ENCODE peak calls at places on chromosomes 3 and 15, in seven cellular contexts. W is fibroblast of lung, Y is uterus, R is OCI-LY7, Z is A673, L is A549, Q is Panc1. K is an unnamed sample.

GRCh38 chr3:99638244-99638948 is at the start of gene COL8A1:
- DNase-seq in L (no peak), Q (no peak), R (no peak), Z (peak; percentile 29), W (peak; percentile 79), Y (peak; percentile 61), K (peak; percentile 67)

GRCh38 chr3:94256888-94257813 is 194.3 kb downstream of the NSUN3 start:
- DNase-seq in W (no peak), Y (no peak), R (no peak), Q (no peak), Z (no peak), L (no peak), K (no peak)

GRCh38 chr3:123321806-123322205 is 120.1 kb downstream of the SEC22A start:
- DNase-seq in W (no peak), R (no peak), L (no peak), Q (no peak), Y (no peak), Z (no peak), K (no peak)

GRCh38 chr3:61574854-61575253 is 13.5 kb downstream of the PTPRG start:
- DNase-seq in R (no peak), Q (no peak), Z (no peak), L (no peak), W (peak; percentile 100), Y (no peak), K (no peak)

GRCh38 chr3:13051066-13051465 is 22.2 kb downstream of the IQSEC1 start:
- DNase-seq in Y (no peak), L (no peak), Q (no peak), R (no peak), W (no peak), Z (no peak), K (no peak)

GRCh38 chr3:197023241-197023997 is 6.2 kb downstream of the MELTF start:
- DNase-seq in Q (no peak), R (peak; percentile 82), Y (no peak), W (no peak), L (no peak), Z (no peak), K (no peak)

GRCh38 chr15:26864664-26865191 is 2.1 kb upstream of the GABRA5 start:
- DNase-seq in Z (peak; percentile 27), R (peak; percentile 32), Y (no peak), L (peak; percentile 85), Q (no peak), W (peak; percentile 58), K (no peak)

GRCh38 chr3:151707216-151707615 is 26.5 kb upstream of the AADACL2 start:
- DNase-seq in Y (no peak), W (peak; percentile 10), Z (no peak), L (no peak), R (no peak), Q (no peak), K (no peak)

GRCh38 chr15:33584797-33585196 is 274.0 kb downstream of the RYR3 start:
- DNase-seq in Z (no peak), Y (peak; percentile 22), R (no peak), Q (peak; percentile 7), L (peak; percentile 41), W (peak; percentile 6), K (no peak)

GRCh38 chr3:159672728-159673471 is 315.7 kb upstream of the IL12A start:
- DNase-seq in Q (no peak), W (no peak), R (no peak), Z (no peak), Y (no peak), L (peak; percentile 16), K (no peak)
- TF ChIP-seq CTCF in Q (no peak), W (no peak), R (no peak), Z (no peak), Y (no peak), L (no peak), K (no peak)

GRCh38 chr3:143217283-143217682 is 97.7 kb downstream of the CHST2 start:
- DNase-seq in Y (no peak), R (no peak), L (no peak), W (no peak), Z (no peak), Q (no peak), K (no peak)

GRCh38 chr3:143216709-143217182 is 97.2 kb downstream of the CHST2 start:
- DNase-seq in W (peak; percentile 22), R (peak; percentile 24), L (no peak), Q (no peak), Z (no peak), Y (no peak), K (no peak)

GRCh38 chr3:143220745-143221144 is 101.2 kb downstream of the CHST2 start:
- DNase-seq in L (no peak), Q (no peak), W (no peak), R (peak; percentile 82), Z (no peak), Y (no peak), K (no peak)

GRCh38 chr3:143221446-143221845 is 101.9 kb downstream of the CHST2 start:
- DNase-seq in L (no peak), Q (no peak), W (no peak), Y (no peak), Z (no peak), R (no peak), K (no peak)

DNA sequence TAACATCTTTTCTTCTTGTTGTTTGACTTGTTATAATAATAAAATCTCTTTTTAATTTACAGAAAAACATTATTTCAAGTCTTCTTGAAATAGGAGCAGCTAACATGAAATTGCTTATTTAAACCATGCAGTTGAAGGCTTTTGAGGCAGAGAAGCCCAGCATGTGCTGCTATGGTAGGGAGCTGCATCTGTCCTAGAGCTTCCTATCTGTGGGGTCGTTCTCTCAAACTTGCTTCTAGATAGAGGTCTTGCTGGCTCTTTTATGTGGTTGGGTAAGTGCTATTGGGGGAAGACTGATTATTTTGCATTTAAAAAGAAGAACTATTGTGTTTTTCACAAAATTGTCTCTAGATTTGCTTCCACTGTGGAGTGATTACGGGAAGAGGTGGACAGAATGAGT is 98.6 kb downstream of the CHST2 start:
- DNase-seq in Z (no peak), Y (no peak), Q (no peak), R (peak; percentile 37), L (no peak), W (no peak), K (no peak)
- H3K4me1 ChIP-seq in Z (no peaks in the 10 kb centered on the region), Y (no peaks in the 10 kb centered on the region), Q (no peaks in the 10 kb centered on the region), R (peaks cover 56% of the 10 kb centered on the region), L (no peaks in the 10 kb centered on the region), W (no peaks in the 10 kb centered on the region), K (no peaks in the 10 kb centered on the region)

GRCh38 chr3:2511356-2511755 is 412.7 kb downstream of the CNTN4 start:
- DNase-seq in Z (peak; percentile 32), Q (no peak), W (no peak), R (no peak), L (no peak), Y (no peak), K (peak; percentile 27)
- H3K4me3 ChIP-seq in Z (no peak overlapping the region), Q (no peak overlapping the region), W (no peak overlapping the region), R (no peak overlapping the region), L (no peak overlapping the region), Y (no peak overlapping the region), K (peak overlapping the region; percentile 5)

GRCh38 chr15:68517285-68517711 is 61.5 kb upstream of the CORO2B start:
- DNase-seq in Z (no peak), W (no peak), R (no peak), Q (no peak), Y (no peak), L (peak; percentile 24), K (peak; percentile 43)
- TF ChIP-seq CTCF in Z (no peak), W (no peak), R (no peak), Q (no peak), Y (peak; percentile 45), L (no peak), K (peak; percentile 62)

DNA sequence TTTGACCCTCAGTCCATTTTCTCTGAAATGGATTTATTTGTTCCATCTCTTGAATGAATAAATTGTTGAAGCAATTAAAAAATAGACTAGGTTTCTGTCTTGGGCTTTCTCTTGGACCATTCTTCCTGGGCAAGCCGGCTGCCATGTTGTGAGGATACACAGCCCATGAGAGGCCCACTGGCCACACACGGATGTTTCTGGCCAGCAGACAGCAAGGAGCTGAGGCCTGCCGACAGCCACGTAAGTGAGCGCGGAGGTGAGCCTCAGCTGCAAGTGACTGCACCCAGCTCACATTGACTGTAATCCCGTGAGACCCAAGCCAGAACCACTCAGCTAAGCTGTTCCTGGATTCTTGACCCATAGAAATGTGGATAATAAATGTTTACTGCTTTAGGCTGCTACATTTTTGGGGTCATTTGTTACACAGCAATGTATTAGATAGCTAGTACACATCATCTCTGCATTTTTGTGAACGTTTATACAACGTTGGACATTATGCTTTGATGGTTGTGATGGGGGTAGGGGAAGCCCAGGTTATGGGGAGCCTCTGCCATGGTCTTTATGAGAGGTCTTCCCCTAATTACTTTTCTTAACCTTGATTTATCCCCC is 22.8 kb downstream of the IDH3A start:
- DNase-seq in Y (no peak), Q (no peak), L (no peak), W (no peak), R (no peak), Z (no peak), K (no peak)
- H3K4me1 ChIP-seq in Y (no peaks in the 10 kb centered on the region), Q (no peaks in the 10 kb centered on the region), L (no peaks in the 10 kb centered on the region), W (no peaks in the 10 kb centered on the region), R (peaks cover 80% of the 10 kb centered on the region), Z (no peaks in the 10 kb centered on the region), K (peaks cover 23% of the 10 kb centered on the region)

GRCh38 chr15:25859838-25860645 is 3.1 kb downstream of the ATP10A start:
- DNase-seq in R (no peak), Z (no peak), Y (no peak), W (peak; percentile 6), L (no peak), Q (no peak), K (no peak)

GRCh38 chr15:25858952-25859760 is 4.0 kb downstream of the ATP10A start:
- DNase-seq in L (no peak), R (no peak), Z (no peak), Y (no peak), W (no peak), Q (no peak), K (no peak)

GRCh38 chr15:25862469-25863066 is 559 bp downstream of the ATP10A start:
- DNase-seq in Z (no peak), Y (no peak), Q (no peak), L (peak; percentile 53), R (no peak), W (peak; percentile 34), K (no peak)

GRCh38 chr15:25862087-25862468 is 1.0 kb downstream of the ATP10A start:
- DNase-seq in Q (no peak), Z (no peak), W (peak; percentile 5), Y (no peak), L (peak; percentile 35), R (no peak), K (no peak)

DNA sequence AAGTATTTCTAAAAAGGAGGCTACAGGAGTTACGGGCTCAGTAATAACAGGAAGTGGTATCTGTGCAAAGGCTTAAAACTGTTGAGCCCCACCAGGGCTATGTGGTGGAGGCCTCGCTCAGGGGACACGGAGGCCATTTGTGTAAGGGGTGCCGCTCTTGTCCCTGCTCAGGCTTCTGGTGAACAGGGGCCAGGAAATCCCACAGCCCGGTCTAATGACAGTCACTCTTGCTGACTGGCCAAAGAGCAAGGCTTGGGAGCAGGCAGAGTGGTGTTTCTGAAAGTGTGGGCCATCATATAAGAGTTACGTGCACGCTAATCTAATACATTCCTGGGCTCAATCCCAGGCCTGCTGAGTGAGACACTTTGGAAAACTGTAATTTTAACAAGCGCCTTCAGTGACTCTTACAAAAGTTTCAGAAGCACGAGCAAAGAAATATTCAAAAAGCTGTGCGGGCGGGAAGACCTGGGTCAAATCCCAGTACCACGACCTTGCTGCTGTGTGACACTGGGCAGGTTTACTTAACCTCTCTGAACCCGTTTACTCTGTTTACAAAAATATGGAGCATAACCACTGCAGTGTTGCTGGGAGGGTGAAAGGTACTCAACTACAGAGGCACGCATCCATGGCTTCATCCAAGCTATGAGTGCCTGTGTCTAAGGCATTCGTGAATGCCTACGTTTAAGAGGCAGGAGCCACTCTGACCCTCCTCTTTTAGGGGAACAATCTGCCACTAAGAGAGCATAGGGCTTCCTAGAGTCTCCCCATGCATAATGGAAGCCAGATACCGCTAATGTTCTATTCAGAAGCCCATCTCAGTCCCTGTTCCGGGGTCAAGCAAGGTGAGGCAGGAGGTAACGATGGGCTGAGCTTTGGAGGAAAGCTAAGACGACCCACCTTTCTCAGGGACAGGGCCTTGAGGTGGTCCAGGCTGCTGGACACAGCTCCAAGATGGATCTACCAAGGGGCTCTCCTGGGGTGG is 2.0 kb downstream of the ATP10A start:
- DNase-seq in Q (no peak), R (peak; percentile 47), Y (no peak), Z (no peak), L (no peak), W (no peak), K (no peak)
- H3K4me3 ChIP-seq in Q (no peak overlapping the region), R (no peak overlapping the region), Y (no peak overlapping the region), Z (no peak overlapping the region), L (peak overlapping the region; percentile 70), W (no peak overlapping the region), K (peak overlapping the region; percentile 68)

K was measured in left ventricle myocardium inferior.